ENCODE peak calls at places on chromosome 21, in four cellular contexts. One of them, this sample, is unnamed.
A peak's percentile ranks its signal among the peaks of the same experiment; 100 is the strongest.

GRCh38 chr21:28018741-28019669 is 973.7 kb downstream of the LTN1 start:
- DNase-seq in astrocyte: no peak
- DNase-seq in adrenal gland: peak; percentile 18
- DNase-seq in fibroblast of mammary gland: no peak
- DNase-seq in this sample: peak; percentile 26

GRCh38 chr21:42513151-42513984 is at the start of gene SLC37A1:
- DNase-seq in fibroblast of mammary gland: no peak
- DNase-seq in adrenal gland: no peak
- DNase-seq in astrocyte: no peak
- DNase-seq in this sample: no peak

GRCh38 chr21:41045534-41046268 is 122.3 kb upstream of the BACE2 start:
- DNase-seq in fibroblast of mammary gland: no peak
- DNase-seq in adrenal gland: no peak
- DNase-seq in astrocyte: no peak
- DNase-seq in this sample: no peak

GRCh38 chr21:33761104-33762036 is 119.1 kb downstream of the ITSN1 start:
- DNase-seq in fibroblast of mammary gland: peak; percentile 99
- DNase-seq in astrocyte: peak; percentile 100
- DNase-seq in adrenal gland: peak; percentile 34
- DNase-seq in this sample: peak; percentile 99

GRCh38 chr21:38321568-38321967 is 64.8 kb downstream of the KCNJ15 start:
- DNase-seq in fibroblast of mammary gland: peak; percentile 80
- DNase-seq in astrocyte: no peak
- DNase-seq in adrenal gland: no peak
- DNase-seq in this sample: no peak

GRCh38 chr21:33668180-33668579 is 25.9 kb downstream of the ITSN1 start:
- DNase-seq in fibroblast of mammary gland: peak; percentile 57
- DNase-seq in adrenal gland: peak; percentile 41
- DNase-seq in astrocyte: no peak
- DNase-seq in this sample: peak; percentile 80

GRCh38 chr21:42495765-42496119 is 282 bp downstream of the RSPH1 start:
- DNase-seq in fibroblast of mammary gland: peak; percentile 25
- DNase-seq in adrenal gland: no peak
- DNase-seq in astrocyte: no peak
- DNase-seq in this sample: peak; percentile 22

GRCh38 chr21:26840206-26840605 is 5.0 kb downstream of the ADAMTS1 start:
- DNase-seq in adrenal gland: no peak
- DNase-seq in astrocyte: no peak
- DNase-seq in fibroblast of mammary gland: no peak
- DNase-seq in this sample: no peak

GRCh38 chr21:26806734-26807372 is 38.4 kb downstream of the ADAMTS1 start:
- DNase-seq in adrenal gland: no peak
- DNase-seq in fibroblast of mammary gland: peak; percentile 91
- DNase-seq in astrocyte: peak; percentile 28
- DNase-seq in this sample: peak; percentile 68

GRCh38 chr21:18000961-18001522 is 181.9 kb upstream of the C21orf91 start:
- DNase-seq in adrenal gland: no peak
- DNase-seq in astrocyte: no peak
- DNase-seq in fibroblast of mammary gland: no peak
- DNase-seq in this sample: no peak

GRCh38 chr21:19992540-19992939 is 1005.7 kb upstream of the NCAM2 start:
- DNase-seq in adrenal gland: no peak
- DNase-seq in fibroblast of mammary gland: no peak
- DNase-seq in astrocyte: no peak
- DNase-seq in this sample: no peak

GRCh38 chr21:21751286-21751685 is 753.1 kb downstream of the NCAM2 start:
- DNase-seq in fibroblast of mammary gland: no peak
- DNase-seq in astrocyte: no peak
- DNase-seq in adrenal gland: no peak
- DNase-seq in this sample: no peak

GRCh38 chr21:44365251-44365966 is 12.0 kb downstream of the TRPM2 start:
- DNase-seq in adrenal gland: peak; percentile 10
- DNase-seq in astrocyte: no peak
- DNase-seq in fibroblast of mammary gland: no peak
- DNase-seq in this sample: no peak

GRCh38 chr21:41396452-41397107 is 29.5 kb upstream of the MX1 start:
- DNase-seq in astrocyte: no peak
- DNase-seq in adrenal gland: peak; percentile 45
- DNase-seq in fibroblast of mammary gland: peak; percentile 33
- DNase-seq in this sample: no peak

GRCh38 chr21:17270234-17270633 is 242.6 kb upstream of the CXADR start:
- DNase-seq in adrenal gland: peak; percentile 50
- DNase-seq in astrocyte: peak; percentile 47
- DNase-seq in fibroblast of mammary gland: peak; percentile 72
- DNase-seq in this sample: peak; percentile 85

GRCh38 chr21:33739701-33740100 is 97.4 kb downstream of the ITSN1 start:
- DNase-seq in adrenal gland: no peak
- DNase-seq in astrocyte: no peak
- DNase-seq in fibroblast of mammary gland: no peak
- DNase-seq in this sample: no peak

GRCh38 chr21:16587671-16588379 is 858.0 kb downstream of the USP25 start:
- DNase-seq in astrocyte: peak; percentile 64
- DNase-seq in fibroblast of mammary gland: peak; percentile 89
- DNase-seq in adrenal gland: peak; percentile 43
- DNase-seq in this sample: peak; percentile 88

GRCh38 chr21:19648376-19648775 is 1244.8 kb upstream of the TMPRSS15 start:
- DNase-seq in astrocyte: no peak
- DNase-seq in fibroblast of mammary gland: no peak
- DNase-seq in adrenal gland: no peak
- DNase-seq in this sample: peak; percentile 62

GRCh38 chr21:39707316-39707715 is 37.7 kb upstream of the IGSF5 start:
- DNase-seq in fibroblast of mammary gland: no peak
- DNase-seq in adrenal gland: no peak
- DNase-seq in astrocyte: no peak
- DNase-seq in this sample: no peak

GRCh38 chr21:37337179-37337578 is 29.4 kb upstream of the DYRK1A start:
- DNase-seq in astrocyte: no peak
- DNase-seq in fibroblast of mammary gland: no peak
- DNase-seq in adrenal gland: no peak
- DNase-seq in this sample: no peak

GRCh38 chr21:29287383-29287782 is 11.3 kb upstream of the BACH1 start:
- DNase-seq in fibroblast of mammary gland: peak; percentile 44
- DNase-seq in astrocyte: no peak
- DNase-seq in adrenal gland: no peak
- DNase-seq in this sample: peak; percentile 86

GRCh38 chr21:39359382-39359781 is 10.5 kb upstream of the HMGN1 start:
- DNase-seq in adrenal gland: no peak
- DNase-seq in fibroblast of mammary gland: no peak
- DNase-seq in astrocyte: no peak
- DNase-seq in this sample: no peak

GRCh38 chr21:17585875-17586450 is 26.7 kb downstream of the BTG3 start:
- DNase-seq in astrocyte: peak; percentile 22
- DNase-seq in fibroblast of mammary gland: peak; percentile 70
- DNase-seq in adrenal gland: no peak
- DNase-seq in this sample: peak; percentile 78

GRCh38 chr21:22409571-22409970 is 1411.4 kb downstream of the NCAM2 start:
- DNase-seq in fibroblast of mammary gland: no peak
- DNase-seq in adrenal gland: no peak
- DNase-seq in astrocyte: no peak
- DNase-seq in this sample: no peak

GRCh38 chr21:17495680-17496079 is 17.2 kb upstream of the CXADR start:
- DNase-seq in fibroblast of mammary gland: peak; percentile 32
- DNase-seq in adrenal gland: no peak
- DNase-seq in astrocyte: peak; percentile 92
- DNase-seq in this sample: peak; percentile 40

GRCh38 chr21:38148046-38148445 is 108.7 kb upstream of the KCNJ15 start:
- DNase-seq in adrenal gland: no peak
- DNase-seq in fibroblast of mammary gland: no peak
- DNase-seq in astrocyte: no peak
- DNase-seq in this sample: no peak

GRCh38 chr21:26115899-26116298 is 54.7 kb downstream of the APP start:
- DNase-seq in astrocyte: peak; percentile 61
- DNase-seq in adrenal gland: no peak
- DNase-seq in fibroblast of mammary gland: peak; percentile 88
- DNase-seq in this sample: peak; percentile 59

GRCh38 chr21:29332461-29333354 is 34.0 kb downstream of the BACH1 start:
- DNase-seq in adrenal gland: peak; percentile 40
- DNase-seq in fibroblast of mammary gland: peak; percentile 70
- DNase-seq in astrocyte: peak; percentile 76
- DNase-seq in this sample: peak; percentile 78

DNA sequence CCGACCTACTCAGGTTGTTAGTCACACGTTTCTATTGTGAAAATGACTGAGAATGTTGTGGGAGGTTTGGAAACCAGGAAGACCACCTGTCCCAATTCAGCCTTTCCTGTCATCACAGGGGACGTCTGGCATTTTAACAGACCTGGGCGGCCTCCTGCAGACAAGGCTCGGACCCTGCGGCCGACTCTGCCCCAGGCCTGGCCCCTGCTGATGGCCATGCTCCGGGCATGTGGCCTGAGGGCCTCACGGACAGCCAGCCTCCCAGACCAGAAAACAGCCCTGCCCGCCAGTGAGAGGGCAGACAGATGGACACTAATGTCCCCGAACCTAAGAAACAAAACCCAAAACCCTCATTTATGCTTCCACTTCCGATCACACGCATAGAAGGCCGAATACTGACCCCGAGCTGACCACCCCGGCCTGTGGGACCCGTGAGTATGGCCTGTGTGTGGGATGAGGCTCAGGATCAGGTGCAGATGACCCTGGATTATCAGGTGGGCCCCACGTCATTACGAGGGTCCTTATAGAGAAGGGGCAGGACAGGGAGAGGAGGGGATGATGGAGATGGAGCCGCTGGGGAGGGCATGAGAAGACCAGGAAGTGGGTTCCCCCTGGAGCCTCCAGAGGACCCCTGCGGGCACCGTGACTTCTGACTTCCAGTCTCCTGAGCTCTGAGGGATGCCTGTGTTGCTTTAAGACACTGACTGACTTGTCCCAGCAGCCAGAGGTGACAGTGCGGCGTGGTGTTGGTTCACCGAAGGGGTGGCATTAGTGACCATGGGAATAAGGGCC is 9.6 kb downstream of the COL18A1 start:
- DNase-seq in astrocyte: no peak
- DNase-seq in adrenal gland: no peak
- DNase-seq in fibroblast of mammary gland: no peak
- DNase-seq in this sample: no peak
- TF ChIP-seq CTCF in astrocyte: no peak
- TF ChIP-seq CTCF in adrenal gland: no peak
- TF ChIP-seq CTCF in fibroblast of mammary gland: no peak
- TF ChIP-seq CTCF in this sample: no peak

GRCh38 chr21:31159808-31160207 is 121.5 kb upstream of the KRTAP19-8 start:
- DNase-seq in astrocyte: no peak
- DNase-seq in adrenal gland: no peak
- DNase-seq in fibroblast of mammary gland: no peak
- DNase-seq in this sample: no peak
- H3K4me3 ChIP-seq in astrocyte: peak overlapping the region; percentile 57
- H3K4me3 ChIP-seq in adrenal gland: no peak overlapping the region
- H3K4me3 ChIP-seq in fibroblast of mammary gland: no peak overlapping the region
- H3K4me3 ChIP-seq in this sample: no peak overlapping the region

GRCh38 chr21:45386728-45387371 is 18.1 kb upstream of the COL18A1 start:
- DNase-seq in adrenal gland: peak; percentile 80
- DNase-seq in astrocyte: peak; percentile 85
- DNase-seq in fibroblast of mammary gland: peak; percentile 98
- DNase-seq in this sample: peak; percentile 94
- TF ChIP-seq CTCF in adrenal gland: peak; percentile 51
- TF ChIP-seq CTCF in astrocyte: peak; percentile 13
- TF ChIP-seq CTCF in fibroblast of mammary gland: peak; percentile 39
- TF ChIP-seq CTCF in this sample: peak; percentile 53

GRCh38 chr21:46182548-46183336 is 1.5 kb downstream of the SPATC1L start:
- DNase-seq in fibroblast of mammary gland: no peak
- DNase-seq in astrocyte: no peak
- DNase-seq in adrenal gland: peak; percentile 82
- DNase-seq in this sample: no peak
- H3K4me3 ChIP-seq in fibroblast of mammary gland: no peak overlapping the region
- H3K4me3 ChIP-seq in astrocyte: no peak overlapping the region
- H3K4me3 ChIP-seq in adrenal gland: no peak overlapping the region
- H3K4me3 ChIP-seq in this sample: peak overlapping the region; percentile 10

DNA sequence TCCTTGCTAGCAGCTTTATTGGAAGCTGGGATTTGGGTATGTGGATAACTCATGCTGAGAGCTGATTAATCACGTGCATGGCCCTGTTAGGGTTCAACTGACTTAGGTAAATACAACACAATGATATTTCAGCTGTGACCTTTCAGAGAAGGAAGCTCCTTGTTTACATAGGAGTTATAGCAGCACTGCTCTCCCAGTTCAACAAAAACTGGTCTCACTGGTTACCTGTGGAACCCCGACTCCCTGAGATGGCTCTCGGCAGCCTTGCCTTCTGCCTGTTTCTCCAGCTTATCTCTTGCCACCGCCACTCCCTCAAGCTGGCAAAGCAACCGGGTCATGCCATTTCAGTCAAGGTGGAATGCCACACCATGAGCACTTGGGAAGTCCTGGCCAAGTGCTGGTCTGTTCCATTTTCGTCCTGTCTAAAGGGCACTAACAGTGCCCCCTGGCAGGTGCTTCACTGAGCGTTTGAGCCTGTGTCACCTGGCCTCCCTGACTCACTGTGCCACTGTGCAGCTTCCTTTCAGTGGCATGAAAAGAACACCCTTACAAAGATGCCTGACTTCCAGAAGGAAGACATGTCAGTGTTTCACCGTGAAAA is 31.6 kb downstream of the DOP1B start:
- DNase-seq in fibroblast of mammary gland: no peak
- DNase-seq in astrocyte: no peak
- DNase-seq in adrenal gland: peak; percentile 36
- DNase-seq in this sample: no peak
- TF ChIP-seq CTCF in fibroblast of mammary gland: no peak
- TF ChIP-seq CTCF in astrocyte: no peak
- TF ChIP-seq CTCF in adrenal gland: no peak
- TF ChIP-seq CTCF in this sample: no peak

DNA sequence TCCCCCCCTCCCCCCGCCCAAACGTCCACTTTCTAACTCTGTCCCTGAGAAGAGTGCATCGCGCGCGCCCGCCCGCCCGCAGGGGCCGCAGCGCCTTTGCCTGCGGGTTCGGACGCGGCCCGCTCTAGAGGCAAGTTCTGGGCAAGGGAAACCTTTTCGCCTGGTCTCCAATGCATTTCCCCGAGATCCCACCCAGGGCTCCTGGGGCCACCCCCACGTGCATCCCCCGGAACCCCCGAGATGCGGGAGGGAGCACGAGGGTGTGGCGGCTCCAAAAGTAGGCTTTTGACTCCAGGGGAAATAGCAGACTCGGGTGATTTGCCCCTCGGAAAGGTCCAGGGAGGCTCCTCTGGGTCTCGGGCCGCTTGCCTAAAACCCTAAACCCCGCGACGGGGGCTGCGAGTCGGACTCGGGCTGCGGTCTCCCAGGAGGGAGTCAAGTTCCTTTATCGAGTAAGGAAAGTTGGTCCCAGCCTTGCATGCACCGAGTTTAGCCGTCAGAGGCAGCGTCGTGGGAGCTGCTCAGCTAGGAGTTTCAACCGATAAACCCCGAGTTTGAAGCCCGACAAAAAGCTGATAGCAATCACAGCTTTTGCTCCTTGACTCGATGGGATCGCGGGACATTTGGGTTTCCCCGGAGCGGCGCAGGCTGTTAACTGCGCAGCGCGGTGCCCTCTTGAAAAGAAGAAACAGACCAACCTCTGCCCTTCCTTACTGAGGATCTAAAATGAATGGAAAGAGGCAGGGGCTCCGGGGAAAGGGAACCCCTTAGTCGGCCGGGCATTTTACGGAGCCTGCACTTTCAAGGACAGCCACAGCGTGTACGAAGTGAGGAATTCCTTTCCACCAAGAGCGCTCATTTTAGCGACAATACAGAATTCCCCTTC is 158.1 kb downstream of the RUNX1 start:
- DNase-seq in adrenal gland: peak; percentile 17
- DNase-seq in astrocyte: peak; percentile 52
- DNase-seq in fibroblast of mammary gland: no peak
- DNase-seq in this sample: peak; percentile 64
- H3K4me3 ChIP-seq in adrenal gland: no peak overlapping the region
- H3K4me3 ChIP-seq in astrocyte: peak overlapping the region; percentile 95
- H3K4me3 ChIP-seq in fibroblast of mammary gland: peak overlapping the region; percentile 35
- H3K4me3 ChIP-seq in this sample: peak overlapping the region; percentile 94

GRCh38 chr21:23740463-23740862 is 1866.8 kb downstream of the MRPL39 start:
- DNase-seq in fibroblast of mammary gland: no peak
- DNase-seq in adrenal gland: no peak
- DNase-seq in astrocyte: no peak
- DNase-seq in this sample: no peak
- TF ChIP-seq CTCF in fibroblast of mammary gland: no peak
- TF ChIP-seq CTCF in adrenal gland: no peak
- TF ChIP-seq CTCF in astrocyte: no peak
- TF ChIP-seq CTCF in this sample: no peak